ENCODE peak calls at places on chromosomes 7 and 10, in nine cellular contexts. Q is CD4-positive, alpha-beta T cell; P is colonic mucosa; C is heart left ventricle; Z is CD8-positive, alpha-beta T cell; J is RWPE1; X is ascending aorta; L is H1; D is adrenal gland. G is an unnamed sample.

GRCh38 chr7:2701832-2702593 is 14.0 kb downstream of the AMZ1 start:
- DNase-seq in Q (no peak), P (no peak), C (no peak), Z (no peak), J (peak; percentile 36), X (no peak), L (no peak), D (peak; percentile 56), G (no peak)

GRCh38 chr7:111173990-111174389 is 83.1 kb downstream of the LRRN3 start:
- DNase-seq in Q (no peak), P (no peak), C (no peak), Z (no peak), J (no peak), X (no peak), L (no peak), D (no peak), G (no peak)

GRCh38 chr10:77041636-77042258 is 595.9 kb downstream of the KCNMA1 start:
- DNase-seq in Q (no peak), P (peak; percentile 20), C (no peak), Z (peak; percentile 6), J (no peak), X (no peak), L (peak; percentile 35), D (peak; percentile 33), G (no peak)

GRCh38 chr7:90645784-90646183 is 49.7 kb downstream of the CDK14 start:
- DNase-seq in Q (no peak), P (no peak), C (no peak), Z (no peak), J (no peak), X (no peak), L (no peak), D (no peak), G (no peak)

GRCh38 chr10:47325303-47326291 is 3.3 kb downstream of the GDF2 start:
- DNase-seq in Q (no peak), P (no peak), C (no peak), Z (no peak), J (no peak), X (no peak), L (no peak), D (no peak), G (no peak)

GRCh38 chr10:45513586-45513985 is 139.6 kb downstream of the ALOX5 start:
- DNase-seq in Q (no peak), P (no peak), C (no peak), Z (no peak), J (no peak), X (no peak), L (no peak), D (no peak), G (no peak)

GRCh38 chr7:80182630-80183276 is 48.1 kb downstream of the GNAI1 start:
- DNase-seq in Q (no peak), P (no peak), C (no peak), Z (no peak), J (no peak), X (no peak), L (no peak), D (no peak), G (no peak)

GRCh38 chr7:106767498-106768323 is 97.4 kb upstream of the PIK3CG start:
- DNase-seq in Q (no peak), P (no peak), C (no peak), Z (no peak), J (no peak), X (no peak), L (no peak), D (no peak), G (no peak)

GRCh38 chr10:49512121-49512809 is 26.7 kb downstream of the ERCC6 start:
- DNase-seq in Q (no peak), P (no peak), C (no peak), Z (peak; percentile 20), J (no peak), X (no peak), L (no peak), D (peak; percentile 31), G (no peak)

GRCh38 chr7:4748267-4748666 is 27.2 kb upstream of the AP5Z1 start:
- DNase-seq in Q (no peak), P (no peak), C (no peak), Z (no peak), J (no peak), X (no peak), L (no peak), D (no peak), G (no peak)

GRCh38 chr10:129095980-129096339 is 371.1 kb upstream of the MGMT start:
- DNase-seq in Q (no peak), P (no peak), C (no peak), Z (no peak), J (no peak), X (no peak), L (no peak), D (no peak), G (no peak)

GRCh38 chr7:77580762-77581350 is 43.8 kb downstream of the PTPN12 start:
- DNase-seq in Q (no peak), P (no peak), C (no peak), Z (no peak), J (no peak), X (no peak), L (no peak), D (no peak), G (no peak)

GRCh38 chr10:79424221-79425073 is 21.0 kb downstream of the ZCCHC24 start:
- DNase-seq in Q (no peak), P (peak; percentile 62), C (peak; percentile 71), Z (no peak), J (no peak), X (no peak), L (no peak), D (no peak), G (no peak)

GRCh38 chr10:5563991-5564536 is 39.3 kb downstream of the CALML3 start:
- DNase-seq in Q (peak; percentile 69), P (no peak), C (peak; percentile 52), Z (peak; percentile 41), J (no peak), X (no peak), L (no peak), D (no peak), G (no peak)

GRCh38 chr7:23333671-23334246 is 34.6 kb downstream of the MALSU1 start:
- DNase-seq in Q (no peak), P (no peak), C (no peak), Z (no peak), J (peak; percentile 81), X (no peak), L (no peak), D (peak; percentile 6), G (no peak)

GRCh38 chr10:36534471-36535002 is 590.9 kb upstream of the ANKRD30A start:
- DNase-seq in Q (no peak), P (no peak), C (no peak), Z (no peak), J (peak; percentile 90), X (no peak), L (no peak), D (no peak), G (no peak)

GRCh38 chr7:97873606-97874005 is 1.4 kb upstream of the ASNS start:
- DNase-seq in Q (no peak), P (no peak), C (no peak), Z (no peak), J (no peak), X (no peak), L (no peak), D (no peak), G (no peak)

GRCh38 chr7:51268859-51269258 is 47.8 kb downstream of the COBL start:
- DNase-seq in Q (no peak), P (no peak), C (no peak), Z (no peak), J (no peak), X (no peak), L (no peak), D (no peak), G (no peak)
- H3K27ac ChIP-seq in Q (no peak overlapping the region), P (no peak overlapping the region), C (no peak overlapping the region), Z (no peak overlapping the region), J (no peak overlapping the region), X (no peak overlapping the region), L (no peak overlapping the region), D (no peak overlapping the region), G (no peak overlapping the region)

DNA sequence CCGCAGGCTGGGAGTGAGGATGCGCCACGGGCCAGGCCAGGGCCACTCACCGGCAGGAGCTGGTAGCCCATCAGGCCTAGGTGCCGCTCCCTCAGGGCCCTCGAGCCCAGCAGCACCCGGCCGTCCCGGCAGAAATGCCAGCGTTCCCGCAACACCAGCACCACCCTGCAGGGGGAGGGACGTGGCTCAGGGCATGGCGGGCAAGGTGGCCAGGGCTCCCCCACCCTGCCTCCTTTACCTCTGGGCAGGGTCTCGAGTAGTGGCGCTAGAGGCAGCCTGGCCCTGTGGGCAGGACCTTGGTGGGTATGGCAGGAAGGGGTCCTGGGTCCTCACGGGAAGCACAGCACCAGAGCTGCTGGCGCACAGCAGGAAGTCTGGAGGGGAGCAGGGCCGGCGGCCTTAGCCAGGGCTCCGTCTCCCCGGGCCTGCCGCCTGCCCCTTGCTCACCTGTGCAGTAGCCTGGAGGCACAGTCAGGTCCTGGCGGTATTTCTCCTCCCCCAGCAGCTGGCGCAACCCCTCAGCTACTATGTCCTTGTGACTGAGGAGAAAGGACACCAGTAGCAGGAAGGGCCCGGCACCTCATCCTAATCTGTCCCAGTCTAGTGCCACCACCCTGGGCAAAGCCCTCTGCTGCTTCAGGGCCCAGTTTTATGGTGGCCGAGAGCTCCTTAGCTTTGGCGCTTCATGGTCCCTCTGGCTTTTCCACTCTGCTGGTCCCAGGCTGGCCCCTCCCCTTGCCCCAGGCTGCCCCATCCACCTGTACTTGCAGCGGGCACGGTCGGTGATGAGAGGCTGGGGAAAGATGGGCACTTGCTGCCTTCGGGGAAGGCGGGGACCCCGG is 3.5 kb downstream of the FASTK start:
- DNase-seq in Q (no peak), P (no peak), C (peak; percentile 57), Z (no peak), J (no peak), X (no peak), L (peak; percentile 91), D (no peak), G (no peak)
- TF ChIP-seq CTCF in Q (no peak), P (no peak), C (no peak), Z (no peak), J (peak; percentile 15), X (no peak), L (peak; percentile 55), D (no peak), G (no peak)

DNA sequence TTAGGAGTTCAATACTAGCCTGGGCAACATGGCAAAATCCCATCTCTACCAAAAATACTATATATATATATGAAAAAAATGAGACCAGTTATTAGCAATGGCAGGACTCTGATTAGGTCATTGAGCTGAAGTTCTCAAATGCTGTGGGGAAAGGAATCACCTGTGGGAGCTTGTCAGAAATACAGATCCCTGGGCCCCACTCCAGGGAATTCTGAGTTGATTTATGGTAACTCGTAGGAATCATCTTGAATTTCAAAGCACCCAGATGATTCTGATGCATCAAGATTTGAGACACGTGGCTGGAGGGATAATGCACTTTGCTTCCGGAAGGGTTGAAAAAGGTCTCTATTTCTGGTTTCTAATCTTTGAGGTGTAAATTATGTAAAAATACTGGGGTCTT is 1.0 kb upstream of the ANKRD1 start:
- DNase-seq in Q (no peak), P (no peak), C (no peak), Z (no peak), J (no peak), X (no peak), L (no peak), D (no peak), G (no peak)
- H3K27ac ChIP-seq in Q (no peak overlapping the region), P (no peak overlapping the region), C (peak overlapping the region; percentile 97), Z (no peak overlapping the region), J (no peak overlapping the region), X (no peak overlapping the region), L (no peak overlapping the region), D (no peak overlapping the region), G (no peak overlapping the region)

DNA sequence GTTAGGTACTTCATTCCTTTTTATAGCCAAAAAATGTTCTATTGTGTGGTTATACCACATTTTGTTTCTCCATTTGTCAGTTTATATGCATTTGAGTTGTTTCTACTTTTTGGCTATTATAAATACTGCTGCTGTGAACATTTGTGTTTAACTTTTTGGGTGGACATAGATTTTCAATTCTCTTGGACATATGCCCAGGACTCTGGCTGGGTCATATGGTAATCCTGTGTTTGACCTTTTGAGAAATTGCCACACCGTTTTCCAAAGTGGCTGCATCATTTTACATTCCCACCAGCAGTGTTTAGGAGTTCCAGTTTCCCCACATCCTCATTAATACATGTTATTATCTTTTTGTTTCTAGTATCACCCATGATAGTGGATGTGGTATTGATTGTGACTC is 39.3 kb downstream of the CSGALNACT2 start:
- DNase-seq in Q (no peak), P (no peak), C (no peak), Z (no peak), J (no peak), X (no peak), L (no peak), D (no peak), G (no peak)
- TF ChIP-seq CTCF in Q (no peak), P (no peak), C (no peak), Z (no peak), J (no peak), X (no peak), L (no peak), D (no peak), G (no peak)

G was measured in esophagus squamous epithelium.